ENCODE peak calls at places on chromosomes 4 and X, in four cellular contexts. One of them, this sample, is unnamed.
A peak's percentile ranks its signal among the peaks of the same experiment; 100 is the strongest.

GRCh38 chr4:85543832-85544231 is 68.9 kb downstream of the ARHGAP24 start:
- DNase-seq in IMR-90: peak; percentile 1
- DNase-seq in H9: no peak
- DNase-seq in H1: no peak
- DNase-seq in this sample: peak; percentile 84

GRCh38 chr4:168560184-168560834 is 63.5 kb downstream of the PALLD start:
- DNase-seq in IMR-90: peak; percentile 70
- DNase-seq in H9: no peak
- DNase-seq in H1: no peak
- DNase-seq in this sample: no peak

GRCh38 chrX:40938418-40938817 is 146.8 kb upstream of the USP9X start:
- DNase-seq in IMR-90: peak; percentile 46
- DNase-seq in H9: no peak
- DNase-seq in H1: no peak
- DNase-seq in this sample: no peak

GRCh38 chr4:113695328-113696169 is 66.0 kb downstream of the CAMK2D start:
- DNase-seq in IMR-90: peak; percentile 88
- DNase-seq in H9: no peak
- DNase-seq in H1: no peak
- DNase-seq in this sample: peak; percentile 62

GRCh38 chr4:122903766-122904165 is 18.6 kb downstream of the NUDT6 start:
- DNase-seq in IMR-90: no peak
- DNase-seq in H9: no peak
- DNase-seq in H1: no peak
- DNase-seq in this sample: peak; percentile 79

GRCh38 chr4:97639961-97640360 is 503.3 kb downstream of the STPG2 start:
- DNase-seq in IMR-90: no peak
- DNase-seq in H9: no peak
- DNase-seq in H1: no peak
- DNase-seq in this sample: no peak

GRCh38 chr4:150578745-150579470 is 3.0 kb upstream of the MAB21L2 start:
- DNase-seq in IMR-90: peak; percentile 57
- DNase-seq in H9: peak; percentile 40
- DNase-seq in H1: no peak
- DNase-seq in this sample: peak; percentile 71

GRCh38 chr4:76782837-76783236 is 115.1 kb downstream of the SOWAHB start:
- DNase-seq in IMR-90: peak; percentile 85
- DNase-seq in H9: no peak
- DNase-seq in H1: no peak
- DNase-seq in this sample: peak; percentile 84

GRCh38 chr4:152979731-152980330 is 43.7 kb downstream of the FHDC1 start:
- DNase-seq in IMR-90: no peak
- DNase-seq in H9: no peak
- DNase-seq in H1: no peak
- DNase-seq in this sample: no peak

GRCh38 chr4:117331817-117332216 is 246.4 kb upstream of the TRAM1L1 start:
- DNase-seq in IMR-90: peak; percentile 34
- DNase-seq in H9: no peak
- DNase-seq in H1: no peak
- DNase-seq in this sample: no peak

GRCh38 chr4:25234390-25235367 is 846 bp downstream of the PI4K2B start:
- DNase-seq in IMR-90: peak; percentile 81
- DNase-seq in H9: peak; percentile 44
- DNase-seq in H1: peak; percentile 75
- DNase-seq in this sample: peak; percentile 78

GRCh38 chr4:124980276-124980752 is 267.8 kb upstream of the ANKRD50 start:
- DNase-seq in IMR-90: peak; percentile 74
- DNase-seq in H9: no peak
- DNase-seq in H1: no peak
- DNase-seq in this sample: no peak

GRCh38 chrX:27186671-27187070 is 276.5 kb downstream of the PPP4R3C start:
- DNase-seq in IMR-90: peak; percentile 28
- DNase-seq in H9: peak; percentile 28
- DNase-seq in H1: no peak
- DNase-seq in this sample: peak; percentile 48

GRCh38 chr4:113446019-113446418 is 315.5 kb downstream of the CAMK2D start:
- DNase-seq in IMR-90: peak; percentile 92
- DNase-seq in H9: no peak
- DNase-seq in H1: no peak
- DNase-seq in this sample: no peak

GRCh38 chr4:3177905-3178304 is 71.1 kb upstream of the MSANTD1 start:
- DNase-seq in IMR-90: no peak
- DNase-seq in H9: no peak
- DNase-seq in H1: no peak
- DNase-seq in this sample: no peak

GRCh38 chr4:78758105-78758504 is 18.0 kb upstream of the BMP2K start:
- DNase-seq in IMR-90: no peak
- DNase-seq in H9: no peak
- DNase-seq in H1: no peak
- DNase-seq in this sample: no peak
- H3K4me2 ChIP-seq in IMR-90: no peak overlapping the region
- H3K4me2 ChIP-seq in H9: no peak overlapping the region
- H3K4me2 ChIP-seq in H1: no peak overlapping the region
- H3K4me2 ChIP-seq in this sample: no peak overlapping the region

GRCh38 chr4:184376136-184376838 is 98.1 kb downstream of the IRF2 start:
- DNase-seq in IMR-90: no peak
- DNase-seq in H9: no peak
- DNase-seq in H1: no peak
- DNase-seq in this sample: no peak
- H4K5ac ChIP-seq in IMR-90: no peak overlapping the region
- H4K5ac ChIP-seq in H9: no peak overlapping the region
- H4K5ac ChIP-seq in H1: no peak overlapping the region
- H4K5ac ChIP-seq in this sample: no peak overlapping the region

GRCh38 chrX:136752796-136753195 is 27.9 kb downstream of the ARHGEF6 start:
- DNase-seq in IMR-90: peak; percentile 11
- DNase-seq in H9: no peak
- DNase-seq in H1: no peak
- DNase-seq in this sample: no peak

GRCh38 chrX:136759968-136760367 is 20.8 kb downstream of the ARHGEF6 start:
- DNase-seq in IMR-90: no peak
- DNase-seq in H9: peak; percentile 35
- DNase-seq in H1: no peak
- DNase-seq in this sample: peak; percentile 62

GRCh38 chrX:136750364-136750763 is 30.4 kb downstream of the ARHGEF6 start:
- DNase-seq in IMR-90: no peak
- DNase-seq in H9: no peak
- DNase-seq in H1: no peak
- DNase-seq in this sample: no peak

GRCh38 chrX:136754641-136755040 is 26.1 kb downstream of the ARHGEF6 start:
- DNase-seq in IMR-90: no peak
- DNase-seq in H9: no peak
- DNase-seq in H1: no peak
- DNase-seq in this sample: no peak

DNA sequence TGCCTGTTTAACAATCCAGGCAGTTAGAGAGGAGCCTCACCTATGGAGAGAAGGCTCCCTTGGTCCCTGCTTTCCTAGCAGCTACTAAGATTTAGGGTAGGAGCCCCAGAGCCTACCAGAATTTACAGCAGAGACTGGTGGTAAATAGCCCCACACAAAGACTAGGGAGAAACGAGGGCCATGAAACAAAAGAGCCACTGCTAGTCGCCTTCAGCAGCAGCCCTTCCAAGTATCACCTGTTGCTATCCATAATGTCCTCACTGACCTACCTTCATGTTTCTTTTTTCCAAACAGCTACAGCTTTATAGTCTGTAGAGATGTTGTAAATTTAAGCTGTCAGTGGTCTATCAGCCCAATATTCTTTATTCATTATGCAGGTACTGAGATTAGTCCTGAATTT is 25.3 kb downstream of the ARHGEF6 start:
- DNase-seq in IMR-90: no peak
- DNase-seq in H9: no peak
- DNase-seq in H1: no peak
- DNase-seq in this sample: no peak
- H3K4me2 ChIP-seq in IMR-90: no peak overlapping the region
- H3K4me2 ChIP-seq in H9: no peak overlapping the region
- H3K4me2 ChIP-seq in H1: no peak overlapping the region
- H3K4me2 ChIP-seq in this sample: no peak overlapping the region

GRCh38 chr4:73248821-73249220 is 9.8 kb downstream of the ANKRD17 start:
- DNase-seq in IMR-90: no peak
- DNase-seq in H9: no peak
- DNase-seq in H1: no peak
- DNase-seq in this sample: no peak
- H4K5ac ChIP-seq in IMR-90: no peak overlapping the region
- H4K5ac ChIP-seq in H9: no peak overlapping the region
- H4K5ac ChIP-seq in H1: no peak overlapping the region
- H4K5ac ChIP-seq in this sample: no peak overlapping the region

GRCh38 chr4:147824316-147824715 is 92.4 kb downstream of the ARHGAP10 start:
- DNase-seq in IMR-90: no peak
- DNase-seq in H9: no peak
- DNase-seq in H1: no peak
- DNase-seq in this sample: no peak

GRCh38 chr4:147822128-147822527 is 90.2 kb downstream of the ARHGAP10 start:
- DNase-seq in IMR-90: peak; percentile 79
- DNase-seq in H9: no peak
- DNase-seq in H1: no peak
- DNase-seq in this sample: no peak

GRCh38 chr4:147823135-147823534 is 91.2 kb downstream of the ARHGAP10 start:
- DNase-seq in IMR-90: peak; percentile 68
- DNase-seq in H9: no peak
- DNase-seq in H1: no peak
- DNase-seq in this sample: no peak

GRCh38 chr4:147821555-147821954 is 89.7 kb downstream of the ARHGAP10 start:
- DNase-seq in IMR-90: no peak
- DNase-seq in H9: no peak
- DNase-seq in H1: no peak
- DNase-seq in this sample: no peak

GRCh38 chr4:147820975-147821374 is 89.1 kb downstream of the ARHGAP10 start:
- DNase-seq in IMR-90: no peak
- DNase-seq in H9: no peak
- DNase-seq in H1: no peak
- DNase-seq in this sample: no peak
- H3K4me2 ChIP-seq in IMR-90: no peak overlapping the region
- H3K4me2 ChIP-seq in H9: no peak overlapping the region
- H3K4me2 ChIP-seq in H1: no peak overlapping the region
- H3K4me2 ChIP-seq in this sample: no peak overlapping the region

DNA sequence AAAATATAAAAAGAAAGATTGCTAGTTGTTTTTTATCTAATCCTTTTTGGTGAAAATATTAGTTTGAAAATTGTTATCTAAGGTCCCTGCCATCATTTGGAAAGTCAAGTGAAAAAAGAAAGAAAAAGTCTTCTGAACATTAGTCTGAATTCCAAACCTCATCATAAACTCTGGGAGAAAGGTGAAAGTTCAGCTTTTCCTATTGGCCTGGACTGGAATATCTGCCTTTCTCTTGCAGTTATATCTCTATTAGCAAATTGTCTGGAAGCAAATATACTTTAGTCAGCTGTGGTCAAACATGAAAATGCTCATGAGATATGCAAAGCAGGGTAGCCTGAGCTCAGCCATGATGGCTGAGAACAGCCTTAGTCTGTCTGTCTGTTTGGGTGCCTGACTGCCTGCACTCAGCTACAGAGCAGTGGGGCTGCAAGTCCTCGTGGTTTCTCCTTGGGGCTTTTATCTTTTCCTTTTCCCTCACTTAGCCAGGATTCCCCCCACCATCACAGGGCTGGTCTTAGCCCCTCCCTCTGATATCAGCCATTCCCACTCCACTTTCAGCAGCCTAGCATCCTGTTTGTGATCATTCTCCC is 19.5 kb upstream of the PGRMC2 start:
- DNase-seq in IMR-90: no peak
- DNase-seq in H9: no peak
- DNase-seq in H1: no peak
- DNase-seq in this sample: peak; percentile 40
- H4K5ac ChIP-seq in IMR-90: no peak overlapping the region
- H4K5ac ChIP-seq in H9: no peak overlapping the region
- H4K5ac ChIP-seq in H1: no peak overlapping the region
- H4K5ac ChIP-seq in this sample: no peak overlapping the region

DNA sequence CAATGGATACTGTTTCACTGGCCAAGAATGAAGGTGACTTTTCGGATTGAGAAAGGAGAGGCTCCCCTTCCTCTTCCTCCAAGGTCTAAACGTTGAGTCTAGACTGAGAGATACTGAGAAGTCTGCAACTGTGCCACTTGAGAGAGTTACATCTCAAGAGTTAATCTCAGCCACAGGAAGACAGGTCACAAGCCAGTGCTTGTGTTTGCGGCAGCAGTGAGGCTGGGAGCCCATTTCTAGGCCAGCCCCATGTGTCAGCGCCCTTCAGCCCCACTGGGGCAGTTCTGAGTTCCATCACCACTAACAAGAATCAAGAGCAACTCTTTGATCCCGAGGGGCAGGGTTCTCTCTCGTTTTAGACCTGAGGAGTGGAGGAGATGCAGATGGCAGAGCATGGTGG is 7.3 kb upstream of the SEC24D start:
- DNase-seq in IMR-90: no peak
- DNase-seq in H9: no peak
- DNase-seq in H1: no peak
- DNase-seq in this sample: no peak
- H3K4me2 ChIP-seq in IMR-90: no peak overlapping the region
- H3K4me2 ChIP-seq in H9: no peak overlapping the region
- H3K4me2 ChIP-seq in H1: no peak overlapping the region
- H3K4me2 ChIP-seq in this sample: no peak overlapping the region

GRCh38 chrX:15344106-15344505 is 8.8 kb upstream of the PIGA start:
- DNase-seq in IMR-90: no peak
- DNase-seq in H9: peak; percentile 54
- DNase-seq in H1: no peak
- DNase-seq in this sample: peak; percentile 23
- H4K5ac ChIP-seq in IMR-90: no peak overlapping the region
- H4K5ac ChIP-seq in H9: no peak overlapping the region
- H4K5ac ChIP-seq in H1: no peak overlapping the region
- H4K5ac ChIP-seq in this sample: no peak overlapping the region

GRCh38 chr4:74039065-74039763 is 725 bp upstream of the CXCL3 start:
- DNase-seq in IMR-90: peak; percentile 16
- DNase-seq in H9: no peak
- DNase-seq in H1: no peak
- DNase-seq in this sample: peak; percentile 26
- H3K4me2 ChIP-seq in IMR-90: peak overlapping the region; percentile 91
- H3K4me2 ChIP-seq in H9: peak overlapping the region; percentile 79
- H3K4me2 ChIP-seq in H1: peak overlapping the region; percentile 64
- H3K4me2 ChIP-seq in this sample: peak overlapping the region; percentile 77

DNA sequence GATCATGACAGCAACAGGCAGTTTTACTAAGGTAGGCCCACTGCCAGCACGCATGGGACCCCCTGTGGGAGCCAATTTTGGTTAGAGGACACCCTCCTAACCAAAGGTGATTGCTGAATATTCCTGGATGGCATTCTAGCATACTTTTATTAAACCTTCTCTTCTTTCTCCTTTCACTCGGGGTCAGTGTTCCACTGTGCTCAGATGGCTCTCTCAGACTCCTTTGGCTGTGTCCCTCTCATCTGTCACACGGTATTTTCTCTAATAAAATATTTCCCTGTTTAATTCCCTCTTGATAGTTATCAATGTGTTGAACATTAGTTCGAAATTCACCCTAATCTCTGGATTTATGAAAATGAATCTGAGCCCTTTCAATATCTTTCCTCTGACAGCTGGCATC is 1315.3 kb downstream of the FSTL5 start:
- DNase-seq in IMR-90: no peak
- DNase-seq in H9: no peak
- DNase-seq in H1: no peak
- DNase-seq in this sample: no peak
- H4K5ac ChIP-seq in IMR-90: no peak overlapping the region
- H4K5ac ChIP-seq in H9: no peak overlapping the region
- H4K5ac ChIP-seq in H1: no peak overlapping the region
- H4K5ac ChIP-seq in this sample: no peak overlapping the region

This sample was measured in mesendoderm.